ENCODE peak calls at places on chromosome X, in four cellular contexts. One of them, this sample, is unnamed.

GRCh38 chrX:93420090-93420489 is 253.3 kb downstream of the NAP1L3 start:
- DNase-seq in A673: no peak
- DNase-seq in activated CD8-positive, alpha-beta T cell treated with anti-CD3 and anti-CD28 coated beads for 36 hours: no peak
- DNase-seq in left lung: no peak
- DNase-seq in this sample: no peak

GRCh38 chrX:42096262-42096939 is 173.0 kb upstream of the CASK start:
- DNase-seq in A673: no peak
- DNase-seq in activated CD8-positive, alpha-beta T cell treated with anti-CD3 and anti-CD28 coated beads for 36 hours: no peak
- DNase-seq in left lung: no peak
- DNase-seq in this sample: no peak

GRCh38 chrX:1248381-1249061 is 20.1 kb upstream of the CSF2RA start:
- DNase-seq in A673: peak; percentile 66
- DNase-seq in activated CD8-positive, alpha-beta T cell treated with anti-CD3 and anti-CD28 coated beads for 36 hours: peak; percentile 58
- DNase-seq in left lung: peak; percentile 76
- DNase-seq in this sample: peak; percentile 67

GRCh38 chrX:121496966-121497365 is 449.6 kb downstream of the GLUD2 start:
- DNase-seq in A673: no peak
- DNase-seq in activated CD8-positive, alpha-beta T cell treated with anti-CD3 and anti-CD28 coated beads for 36 hours: no peak
- DNase-seq in left lung: no peak
- DNase-seq in this sample: no peak

GRCh38 chrX:3181846-3182245 is 140.6 kb downstream of the ARSF start:
- DNase-seq in A673: no peak
- DNase-seq in activated CD8-positive, alpha-beta T cell treated with anti-CD3 and anti-CD28 coated beads for 36 hours: no peak
- DNase-seq in left lung: no peak
- DNase-seq in this sample: no peak

GRCh38 chrX:39705299-39705698 is 392.5 kb downstream of the BCOR start:
- DNase-seq in A673: peak; percentile 46
- DNase-seq in activated CD8-positive, alpha-beta T cell treated with anti-CD3 and anti-CD28 coated beads for 36 hours: peak; percentile 26
- DNase-seq in left lung: peak; percentile 69
- DNase-seq in this sample: no peak

GRCh38 chrX:21943460-21944135 is 3.1 kb downstream of the SMS start:
- DNase-seq in A673: peak; percentile 35
- DNase-seq in activated CD8-positive, alpha-beta T cell treated with anti-CD3 and anti-CD28 coated beads for 36 hours: no peak
- DNase-seq in left lung: no peak
- DNase-seq in this sample: no peak

GRCh38 chrX:104270916-104271512 is 16.3 kb upstream of the ESX1 start:
- DNase-seq in A673: peak; percentile 63
- DNase-seq in activated CD8-positive, alpha-beta T cell treated with anti-CD3 and anti-CD28 coated beads for 36 hours: peak; percentile 59
- DNase-seq in left lung: no peak
- DNase-seq in this sample: peak; percentile 24

GRCh38 chrX:1450381-1451161 is 2.1 kb downstream of the ASMTL start:
- DNase-seq in A673: no peak
- DNase-seq in activated CD8-positive, alpha-beta T cell treated with anti-CD3 and anti-CD28 coated beads for 36 hours: no peak
- DNase-seq in left lung: no peak
- DNase-seq in this sample: no peak

GRCh38 chrX:1528186-1528883 is 8.7 kb downstream of the P2RY8 start:
- DNase-seq in A673: no peak
- DNase-seq in activated CD8-positive, alpha-beta T cell treated with anti-CD3 and anti-CD28 coated beads for 36 hours: no peak
- DNase-seq in left lung: no peak
- DNase-seq in this sample: no peak

GRCh38 chrX:121121021-121121420 is 73.6 kb downstream of the GLUD2 start:
- DNase-seq in A673: no peak
- DNase-seq in activated CD8-positive, alpha-beta T cell treated with anti-CD3 and anti-CD28 coated beads for 36 hours: no peak
- DNase-seq in left lung: no peak
- DNase-seq in this sample: no peak

GRCh38 chrX:10176121-10177003 is 19.6 kb downstream of the CLCN4 start:
- DNase-seq in A673: peak; percentile 20
- DNase-seq in activated CD8-positive, alpha-beta T cell treated with anti-CD3 and anti-CD28 coated beads for 36 hours: no peak
- DNase-seq in left lung: no peak
- DNase-seq in this sample: no peak

GRCh38 chrX:111431007-111431406 is 19.0 kb upstream of the DCX start:
- DNase-seq in A673: no peak
- DNase-seq in activated CD8-positive, alpha-beta T cell treated with anti-CD3 and anti-CD28 coated beads for 36 hours: no peak
- DNase-seq in left lung: no peak
- DNase-seq in this sample: no peak

GRCh38 chrX:10047631-10048030 is 80.5 kb downstream of the CLDN34 start:
- DNase-seq in A673: no peak
- DNase-seq in activated CD8-positive, alpha-beta T cell treated with anti-CD3 and anti-CD28 coated beads for 36 hours: no peak
- DNase-seq in left lung: no peak
- DNase-seq in this sample: no peak

GRCh38 chrX:16511776-16512400 is 138.1 kb upstream of the S100G start:
- DNase-seq in A673: no peak
- DNase-seq in activated CD8-positive, alpha-beta T cell treated with anti-CD3 and anti-CD28 coated beads for 36 hours: no peak
- DNase-seq in left lung: no peak
- DNase-seq in this sample: no peak

GRCh38 chrX:69313622-69314290 is 148.5 kb upstream of the PJA1 start:
- DNase-seq in A673: no peak
- DNase-seq in activated CD8-positive, alpha-beta T cell treated with anti-CD3 and anti-CD28 coated beads for 36 hours: no peak
- DNase-seq in left lung: no peak
- DNase-seq in this sample: no peak

GRCh38 chrX:120022763-120023162 is 54.7 kb downstream of the RHOXF2B start:
- DNase-seq in A673: no peak
- DNase-seq in activated CD8-positive, alpha-beta T cell treated with anti-CD3 and anti-CD28 coated beads for 36 hours: no peak
- DNase-seq in left lung: no peak
- DNase-seq in this sample: no peak

GRCh38 chrX:55754861-55755294 is 37.3 kb downstream of the RRAGB start:
- DNase-seq in A673: no peak
- DNase-seq in activated CD8-positive, alpha-beta T cell treated with anti-CD3 and anti-CD28 coated beads for 36 hours: no peak
- DNase-seq in left lung: no peak
- DNase-seq in this sample: peak; percentile 41

GRCh38 chrX:69988955-69989394 is 60.8 kb downstream of the AWAT2 start:
- DNase-seq in A673: no peak
- DNase-seq in activated CD8-positive, alpha-beta T cell treated with anti-CD3 and anti-CD28 coated beads for 36 hours: peak; percentile 45
- DNase-seq in left lung: no peak
- DNase-seq in this sample: no peak

GRCh38 chrX:137742846-137743245 is 176.9 kb downstream of the ZIC3 start:
- DNase-seq in A673: no peak
- DNase-seq in activated CD8-positive, alpha-beta T cell treated with anti-CD3 and anti-CD28 coated beads for 36 hours: no peak
- DNase-seq in left lung: no peak
- DNase-seq in this sample: no peak

GRCh38 chrX:136582624-136583023 is 50.6 kb downstream of the VGLL1 start:
- DNase-seq in A673: no peak
- DNase-seq in activated CD8-positive, alpha-beta T cell treated with anti-CD3 and anti-CD28 coated beads for 36 hours: no peak
- DNase-seq in left lung: no peak
- DNase-seq in this sample: no peak

GRCh38 chrX:110418857-110419249 is 60.2 kb downstream of the RTL9 start:
- DNase-seq in A673: peak; percentile 48
- DNase-seq in activated CD8-positive, alpha-beta T cell treated with anti-CD3 and anti-CD28 coated beads for 36 hours: no peak
- DNase-seq in left lung: no peak
- DNase-seq in this sample: no peak

GRCh38 chrX:22395372-22395771 is 122.7 kb downstream of the CBLL2 start:
- DNase-seq in A673: peak; percentile 7
- DNase-seq in activated CD8-positive, alpha-beta T cell treated with anti-CD3 and anti-CD28 coated beads for 36 hours: no peak
- DNase-seq in left lung: no peak
- DNase-seq in this sample: no peak

GRCh38 chrX:81120270-81120935 is 81.3 kb downstream of the HMGN5 start:
- DNase-seq in A673: peak; percentile 24
- DNase-seq in activated CD8-positive, alpha-beta T cell treated with anti-CD3 and anti-CD28 coated beads for 36 hours: no peak
- DNase-seq in left lung: no peak
- DNase-seq in this sample: no peak

GRCh38 chrX:45309096-45309495 is 108.4 kb upstream of the DIPK2B start:
- DNase-seq in A673: no peak
- DNase-seq in activated CD8-positive, alpha-beta T cell treated with anti-CD3 and anti-CD28 coated beads for 36 hours: no peak
- DNase-seq in left lung: no peak
- DNase-seq in this sample: no peak

GRCh38 chrX:68830486-68831404 is 1.9 kb downstream of the EFNB1 start:
- DNase-seq in A673: no peak
- DNase-seq in activated CD8-positive, alpha-beta T cell treated with anti-CD3 and anti-CD28 coated beads for 36 hours: no peak
- DNase-seq in left lung: no peak
- DNase-seq in this sample: no peak

GRCh38 chrX:136295380-136295779 is 5.4 kb upstream of the ADGRG4 start:
- DNase-seq in A673: no peak
- DNase-seq in activated CD8-positive, alpha-beta T cell treated with anti-CD3 and anti-CD28 coated beads for 36 hours: no peak
- DNase-seq in left lung: no peak
- DNase-seq in this sample: no peak

GRCh38 chrX:121356850-121357171 is 309.4 kb downstream of the GLUD2 start:
- DNase-seq in A673: no peak
- DNase-seq in activated CD8-positive, alpha-beta T cell treated with anti-CD3 and anti-CD28 coated beads for 36 hours: no peak
- DNase-seq in left lung: no peak
- DNase-seq in this sample: no peak

GRCh38 chrX:23286731-23287130 is 47.9 kb upstream of the PTCHD1 start:
- DNase-seq in A673: no peak
- DNase-seq in activated CD8-positive, alpha-beta T cell treated with anti-CD3 and anti-CD28 coated beads for 36 hours: no peak
- DNase-seq in left lung: no peak
- DNase-seq in this sample: no peak

GRCh38 chrX:68571292-68572256 is 72.7 kb downstream of the YIPF6 start:
- DNase-seq in A673: peak; percentile 5
- DNase-seq in activated CD8-positive, alpha-beta T cell treated with anti-CD3 and anti-CD28 coated beads for 36 hours: peak; percentile 27
- DNase-seq in left lung: no peak
- DNase-seq in this sample: peak; percentile 13

GRCh38 chrX:6228720-6229119 is at the start of gene NLGN4X:
- DNase-seq in A673: peak; percentile 67
- DNase-seq in activated CD8-positive, alpha-beta T cell treated with anti-CD3 and anti-CD28 coated beads for 36 hours: no peak
- DNase-seq in left lung: no peak
- DNase-seq in this sample: no peak

GRCh38 chrX:71283409-71284143 is at the start of gene NONO:
- DNase-seq in A673: peak; percentile 98
- DNase-seq in activated CD8-positive, alpha-beta T cell treated with anti-CD3 and anti-CD28 coated beads for 36 hours: peak; percentile 87
- DNase-seq in left lung: peak; percentile 90
- DNase-seq in this sample: peak; percentile 86
- TF ChIP-seq CTCF in A673: peak; percentile 18
- TF ChIP-seq CTCF in activated CD8-positive, alpha-beta T cell treated with anti-CD3 and anti-CD28 coated beads for 36 hours: no peak
- TF ChIP-seq CTCF in left lung: no peak
- TF ChIP-seq CTCF in this sample: no peak

GRCh38 chrX:30196322-30196721 is 19.0 kb upstream of the MAGEB2 start:
- DNase-seq in A673: peak; percentile 61
- DNase-seq in activated CD8-positive, alpha-beta T cell treated with anti-CD3 and anti-CD28 coated beads for 36 hours: no peak
- DNase-seq in left lung: no peak
- DNase-seq in this sample: no peak
- TF ChIP-seq CTCF in A673: peak; percentile 58
- TF ChIP-seq CTCF in activated CD8-positive, alpha-beta T cell treated with anti-CD3 and anti-CD28 coated beads for 36 hours: no peak
- TF ChIP-seq CTCF in left lung: no peak
- TF ChIP-seq CTCF in this sample: no peak

GRCh38 chrX:26192204-26192603 is at the start of gene MAGEB6:
- DNase-seq in A673: peak; percentile 3
- DNase-seq in activated CD8-positive, alpha-beta T cell treated with anti-CD3 and anti-CD28 coated beads for 36 hours: no peak
- DNase-seq in left lung: no peak
- DNase-seq in this sample: no peak
- TF ChIP-seq CTCF in A673: no peak
- TF ChIP-seq CTCF in activated CD8-positive, alpha-beta T cell treated with anti-CD3 and anti-CD28 coated beads for 36 hours: no peak
- TF ChIP-seq CTCF in left lung: no peak
- TF ChIP-seq CTCF in this sample: no peak

GRCh38 chrX:130626521-130626920 is 224.7 kb downstream of the RBMX2 start:
- DNase-seq in A673: no peak
- DNase-seq in activated CD8-positive, alpha-beta T cell treated with anti-CD3 and anti-CD28 coated beads for 36 hours: no peak
- DNase-seq in left lung: no peak
- DNase-seq in this sample: no peak
- TF ChIP-seq CTCF in A673: no peak
- TF ChIP-seq CTCF in activated CD8-positive, alpha-beta T cell treated with anti-CD3 and anti-CD28 coated beads for 36 hours: no peak
- TF ChIP-seq CTCF in left lung: no peak
- TF ChIP-seq CTCF in this sample: no peak

GRCh38 chrX:7828594-7828993 is 14.4 kb upstream of the VCX start:
- DNase-seq in A673: peak; percentile 28
- DNase-seq in activated CD8-positive, alpha-beta T cell treated with anti-CD3 and anti-CD28 coated beads for 36 hours: no peak
- DNase-seq in left lung: no peak
- DNase-seq in this sample: peak; percentile 3
- TF ChIP-seq CTCF in A673: peak; percentile 51
- TF ChIP-seq CTCF in activated CD8-positive, alpha-beta T cell treated with anti-CD3 and anti-CD28 coated beads for 36 hours: no peak
- TF ChIP-seq CTCF in left lung: no peak
- TF ChIP-seq CTCF in this sample: peak; percentile 40

GRCh38 chrX:154017766-154018517 is 1.8 kb downstream of the IRAK1 start:
- DNase-seq in A673: no peak
- DNase-seq in activated CD8-positive, alpha-beta T cell treated with anti-CD3 and anti-CD28 coated beads for 36 hours: no peak
- DNase-seq in left lung: no peak
- DNase-seq in this sample: no peak
- TF ChIP-seq CTCF in A673: no peak
- TF ChIP-seq CTCF in activated CD8-positive, alpha-beta T cell treated with anti-CD3 and anti-CD28 coated beads for 36 hours: no peak
- TF ChIP-seq CTCF in left lung: no peak
- TF ChIP-seq CTCF in this sample: no peak

DNA sequence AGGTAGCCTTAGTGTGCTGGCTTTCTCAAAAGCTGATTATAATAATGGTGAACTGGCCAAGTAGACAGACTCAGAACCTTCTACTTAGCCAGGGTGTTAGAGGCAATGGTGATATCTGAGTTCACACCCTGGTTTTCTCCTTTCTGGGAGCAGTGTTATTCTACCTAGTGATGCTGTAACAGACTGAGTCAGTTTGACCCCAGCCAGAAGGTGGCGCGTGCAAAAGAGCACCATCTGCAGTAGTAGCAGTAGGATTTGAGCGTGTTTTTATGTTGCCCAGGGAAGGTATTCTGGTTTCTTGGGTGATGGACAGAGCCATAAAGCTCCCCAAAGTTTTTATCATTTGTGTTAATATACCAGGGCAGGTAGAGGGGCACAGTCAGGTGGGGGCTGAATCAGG is 143.8 kb upstream of the CPXCR1 start:
- DNase-seq in A673: no peak
- DNase-seq in activated CD8-positive, alpha-beta T cell treated with anti-CD3 and anti-CD28 coated beads for 36 hours: no peak
- DNase-seq in left lung: no peak
- DNase-seq in this sample: no peak
- TF ChIP-seq CTCF in A673: no peak
- TF ChIP-seq CTCF in activated CD8-positive, alpha-beta T cell treated with anti-CD3 and anti-CD28 coated beads for 36 hours: no peak
- TF ChIP-seq CTCF in left lung: no peak
- TF ChIP-seq CTCF in this sample: no peak

DNA sequence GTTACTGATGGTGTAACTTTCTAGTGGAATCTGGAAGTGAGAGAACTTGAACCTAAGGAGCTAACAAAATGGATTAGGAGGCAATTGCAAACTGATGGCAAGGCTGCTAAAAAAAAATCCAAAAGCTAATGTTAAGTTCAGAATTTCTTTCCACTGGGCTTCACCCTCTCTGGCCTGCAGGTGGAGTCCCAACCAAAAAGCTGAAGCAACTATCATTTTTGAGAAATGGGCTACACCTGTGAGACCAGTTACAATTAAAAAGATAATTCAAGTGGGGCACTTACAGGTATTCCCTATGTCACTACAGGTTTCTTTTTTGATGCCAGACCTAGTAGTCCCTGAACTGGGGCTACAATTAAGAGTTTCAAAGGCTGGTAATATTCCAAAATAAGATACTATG is 142.1 kb upstream of the FTHL17 start:
- DNase-seq in A673: peak; percentile 27
- DNase-seq in activated CD8-positive, alpha-beta T cell treated with anti-CD3 and anti-CD28 coated beads for 36 hours: peak; percentile 4
- DNase-seq in left lung: no peak
- DNase-seq in this sample: peak; percentile 32
- TF ChIP-seq CTCF in A673: peak; percentile 62
- TF ChIP-seq CTCF in activated CD8-positive, alpha-beta T cell treated with anti-CD3 and anti-CD28 coated beads for 36 hours: no peak
- TF ChIP-seq CTCF in left lung: no peak
- TF ChIP-seq CTCF in this sample: peak; percentile 55

This sample was measured in GM13976.